ENCODE peak calls at places on chromosomes 12 and 14, in six cellular contexts. G is H9, R is IMR-90, W is mesenchymal stem cell, F is neuronal stem cell, P is H1. D is an unnamed sample. For H3K4me1, the result is how much of the 10 kb centered on the place peaks cover.

GRCh38 chr12:517538-517937 is 57.8 kb downstream of the B4GALNT3 start:
- DNase-seq in G (no peak), R (no peak), W (no peak), F (no peak), P (no peak), D (no peak)

GRCh38 chr14:65377576-65377975 is 35.0 kb upstream of the FUT8 start:
- DNase-seq in G (no peak), R (peak), W (peak), F (no peak), P (no peak), D (no peak)

GRCh38 chr12:114614040-114614439 is 69.9 kb downstream of the TBX3 start:
- DNase-seq in G (no peak), R (no peak), W (no peak), F (no peak), P (no peak), D (no peak)

GRCh38 chr12:70722584-70723343 is 85.5 kb upstream of the PTPRB start:
- DNase-seq in G (no peak), R (no peak), W (peak), F (no peak), P (no peak), D (peak)

GRCh38 chr14:65336191-65336591 is 76.3 kb upstream of the FUT8 start:
- DNase-seq in G (no peak), R (peak), W (peak), F (no peak), P (no peak), D (no peak)

GRCh38 chr12:22262309-22262708 is 72.2 kb downstream of the ST8SIA1 start:
- DNase-seq in G (peak), R (no peak), W (peak), F (no peak), P (no peak), D (peak)

GRCh38 chr12:96500686-96501085 is 11.3 kb downstream of the CFAP54 start:
- DNase-seq in G (no peak), R (peak), W (no peak), F (no peak), P (no peak), D (no peak)

GRCh38 chr12:67562513-67563287 is 85.8 kb upstream of the DYRK2 start:
- DNase-seq in G (no peak), R (no peak), W (no peak), F (no peak), P (no peak), D (no peak)

GRCh38 chr12:106914796-106915634 is 40.7 kb upstream of the TMEM263 start:
- DNase-seq in G (no peak), R (no peak), W (no peak), F (no peak), P (no peak), D (no peak)

GRCh38 chr12:22083167-22083566 is 37.1 kb downstream of the CMAS start:
- DNase-seq in G (no peak), R (peak), W (peak), F (no peak), P (no peak), D (no peak)

GRCh38 chr12:50699940-50700339 is 64.0 kb upstream of the ATF1 start:
- DNase-seq in G (no peak), R (no peak), W (no peak), F (no peak), P (no peak), D (no peak)

GRCh38 chr12:2634481-2634880 is 160.3 kb upstream of the FKBP4 start:
- DNase-seq in G (no peak), R (no peak), W (no peak), F (no peak), P (no peak), D (no peak)

GRCh38 chr12:111759991-111760390 is 6.7 kb upstream of the ALDH2 start:
- DNase-seq in G (no peak), R (no peak), W (no peak), F (no peak), P (no peak), D (no peak)

GRCh38 chr14:53389207-53389606 is 236.1 kb upstream of the DDHD1 start:
- DNase-seq in G (no peak), R (peak), W (no peak), F (no peak), P (no peak), D (no peak)

GRCh38 chr14:99423434-99423833 is 57.2 kb downstream of the SETD3 start:
- DNase-seq in G (no peak), R (no peak), W (no peak), F (no peak), P (no peak), D (no peak)

GRCh38 chr14:99192823-99193222 is 79.2 kb downstream of the BCL11B start:
- DNase-seq in G (no peak), R (no peak), W (no peak), F (no peak), P (no peak), D (no peak)

GRCh38 chr12:10278104-10278503 is 29.6 kb upstream of the KLRD1 start:
- DNase-seq in G (no peak), R (no peak), W (no peak), F (no peak), P (no peak), D (no peak)

GRCh38 chr12:64821116-64821630 is 3.3 kb upstream of the TBC1D30 start:
- DNase-seq in G (no peak), R (no peak), W (no peak), F (no peak), P (no peak), D (no peak)

GRCh38 chr14:101604228-101604934 is 43.1 kb downstream of the DIO3 start:
- DNase-seq in G (no peak), R (no peak), W (no peak), F (no peak), P (no peak), D (no peak)

GRCh38 chr12:80936642-80937390 is 918 bp downstream of the LIN7A start:
- DNase-seq in G (peak), R (peak), W (peak), F (peak), P (peak), D (peak)

GRCh38 chr12:28742791-28743190 is 406.3 kb upstream of the FAR2 start:
- DNase-seq in G (no peak), R (peak), W (peak), F (no peak), P (no peak), D (no peak)

GRCh38 chr12:51247523-51248206 is 9.0 kb downstream of the DAZAP2 start:
- DNase-seq in G (peak), R (no peak), W (no peak), F (no peak), P (no peak), D (no peak)

GRCh38 chr12:119699199-119699765 is 31.3 kb downstream of the PRKAB1 start:
- DNase-seq in G (no peak), R (no peak), W (no peak), F (no peak), P (no peak), D (no peak)

GRCh38 chr14:50797250-50798047 is 33.5 kb downstream of the NIN start:
- DNase-seq in G (no peak), R (peak), W (no peak), F (no peak), P (no peak), D (no peak)
- H3K4me1 ChIP-seq in G (under half), R (under half), W (under half), F (under half), P (under half), D (under half)

GRCh38 chr12:27504506-27504905 is 19.5 kb upstream of the PPFIBP1 start:
- DNase-seq in G (no peak), R (peak), W (no peak), F (no peak), P (no peak), D (no peak)
- H3K9ac ChIP-seq in G (no peak), R (no peak), W (peak), F (no peak), P (no peak), D (no peak)

GRCh38 chr12:113194971-113195391 is 9.5 kb downstream of the RITA1 start:
- DNase-seq in G (no peak), R (peak), W (peak), F (no peak), P (no peak), D (no peak)
- H2BK120ac ChIP-seq in G (no peak), R (peak), W (peak), F (no peak), P (no peak), D (no peak)

GRCh38 chr14:70885343-70886014 is 21.8 kb upstream of the PCNX1 start:
- DNase-seq in G (no peak), R (no peak), W (no peak), F (no peak), P (no peak), D (no peak)
- H3K4me1 ChIP-seq in G (under half), R (under half), W (under half), F (under half), P (under half), D (under half)

DNA sequence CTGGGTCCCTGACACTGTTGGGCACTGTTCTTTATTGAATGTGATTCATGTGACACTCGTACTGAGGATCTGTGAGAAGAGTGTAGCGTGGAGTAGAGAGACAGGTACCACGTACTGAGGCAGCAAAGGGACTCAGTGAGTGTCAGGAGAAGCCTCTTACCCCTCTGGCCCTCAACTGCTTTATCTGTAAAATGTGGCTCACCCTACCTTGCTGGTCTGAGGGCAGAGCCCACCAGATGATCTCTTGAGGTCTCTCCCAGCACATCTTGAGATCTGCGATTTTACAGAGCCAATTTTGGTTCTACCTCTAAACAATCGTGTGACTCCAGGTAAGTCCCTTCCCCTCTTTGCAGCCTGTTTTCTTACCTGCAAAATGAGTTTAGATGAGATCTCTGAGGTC is 3.1 kb downstream of the CEBPE start:
- DNase-seq in G (no peak), R (no peak), W (no peak), F (no peak), P (no peak), D (no peak)
- H3K9ac ChIP-seq in G (no peak), R (no peak), W (peak), F (peak), P (no peak), D (no peak)

DNA sequence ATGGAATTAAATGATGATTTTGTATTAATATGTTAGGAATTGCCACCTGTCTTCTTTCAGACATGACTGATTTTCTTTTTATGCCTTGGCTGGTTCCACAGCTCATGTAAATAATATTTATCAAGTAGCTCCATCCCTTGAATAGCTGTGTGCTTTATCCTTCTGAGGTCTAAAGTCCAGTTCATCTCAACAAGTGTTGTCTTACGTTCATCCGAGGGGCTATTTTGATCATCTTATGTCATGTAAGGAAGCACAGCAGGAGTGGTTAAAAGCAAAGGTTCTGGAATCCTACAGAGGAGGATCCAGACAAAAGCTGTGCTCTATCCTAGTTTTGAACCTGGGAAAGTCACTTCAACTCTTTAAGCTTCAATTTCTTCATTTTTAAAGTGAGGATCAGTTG is 123.7 kb upstream of the ATP2B1 start:
- DNase-seq in G (no peak), R (no peak), W (no peak), F (no peak), P (no peak), D (no peak)
- H2BK120ac ChIP-seq in G (no peak), R (no peak), W (no peak), F (no peak), P (no peak), D (no peak)

DNA sequence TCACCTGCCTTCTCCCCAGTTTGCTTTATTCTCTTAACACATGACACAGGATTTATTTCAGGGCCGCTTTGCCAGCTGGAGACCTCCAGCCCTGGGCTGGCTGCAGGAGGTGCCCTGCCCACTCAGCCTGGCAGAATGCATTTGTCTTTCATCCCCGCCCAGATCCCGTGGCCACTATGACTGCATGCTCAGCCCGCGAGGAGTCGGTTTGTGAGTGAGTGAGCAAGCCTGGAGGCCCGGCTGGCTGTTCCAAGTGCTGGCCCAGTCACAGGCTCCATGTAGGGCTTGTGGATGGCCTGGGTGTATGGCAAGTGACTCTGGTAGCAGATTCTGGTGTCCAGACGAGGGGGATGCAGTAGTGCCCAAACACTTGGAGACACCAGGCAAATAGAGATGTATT is 2.1 kb downstream of the TDP1 start:
- DNase-seq in G (peak), R (no peak), W (peak), F (no peak), P (no peak), D (no peak)
- H3K4me1 ChIP-seq in G (under half), R (under half), W (under half), F (under half), P (under half), D (under half)